ENCODE peak calls at places on chromosomes 7 and 10, in six cellular contexts. L, B, Q, K, N and Y are unnamed samples.

GRCh38 chr7:92159-92767 is 100.1 kb upstream of the FAM20C start:
- DNase-seq in B (no peak), L (no peak), Q (no peak), K (no peak), N (peak), Y (no peak)

GRCh38 chr7:158239290-158239981 is 348.2 kb downstream of the PTPRN2 start:
- DNase-seq in L (no peak), B (no peak), N (no peak), Q (no peak), K (peak), Y (no peak)

GRCh38 chr7:44793919-44794715 is 2.4 kb upstream of the PPIA start:
- DNase-seq in L (no peak), B (no peak), N (no peak), K (peak), Q (no peak), Y (no peak)

GRCh38 chr10:1526427-1527055 is 210.8 kb downstream of the ADARB2 start:
- DNase-seq in N (peak), L (no peak), Q (no peak), K (peak), B (no peak), Y (no peak)

GRCh38 chr7:88599528-88599927 is 160.0 kb upstream of the ZNF804B start:
- DNase-seq in B (no peak), N (peak), Q (no peak), L (no peak), K (peak), Y (no peak)

GRCh38 chr7:150901160-150902035 is 49.1 kb downstream of the AOC1 start:
- DNase-seq in L (no peak), K (peak), Q (no peak), N (no peak), B (no peak), Y (no peak)

GRCh38 chr10:100723769-100724530 is 21.4 kb upstream of the PAX2 start:
- DNase-seq in Q (no peak), K (peak), N (peak), L (no peak), B (no peak), Y (no peak)

GRCh38 chr10:129386415-129387257 is 80.4 kb upstream of the MGMT start:
- DNase-seq in L (no peak), K (no peak), N (no peak), B (no peak), Q (no peak), Y (no peak)

GRCh38 chr7:73343671-73344380 is 15.9 kb downstream of the FKBP6 start:
- DNase-seq in B (no peak), N (no peak), Q (no peak), L (no peak), K (no peak), Y (no peak)

GRCh38 chr7:5695709-5696345 is 85.6 kb downstream of the RNF216 start:
- DNase-seq in L (peak), Q (peak), K (no peak), N (no peak), B (no peak), Y (no peak)

GRCh38 chr7:101630591-101630990 is 1.5 kb upstream of the MYL10 start:
- DNase-seq in Q (no peak), N (peak), K (peak), B (no peak), L (no peak), Y (no peak)

GRCh38 chr7:78345979-78346378 is 547.4 kb downstream of the PHTF2 start:
- DNase-seq in N (no peak), L (no peak), K (no peak), Q (no peak), B (no peak), Y (no peak)